ENCODE peak calls at places on chromosomes 2 and 18, in six cellular contexts. One of them, this sample, is unnamed.

GRCh38 chr18:79260510-79260909 is 135.2 kb upstream of the NFATC1 start:
- DNase-seq in right atrium auricular region: no peak
- DNase-seq in bronchial epithelial cell: no peak
- DNase-seq in prostate gland: no peak
- DNase-seq in SJSA1: no peak
- DNase-seq in body of pancreas: no peak
- DNase-seq in this sample: no peak

GRCh38 chr2:10234409-10235094 is 68.2 kb upstream of the HPCAL1 start:
- DNase-seq in prostate gland: no peak
- DNase-seq in SJSA1: no peak
- DNase-seq in body of pancreas: no peak
- DNase-seq in right atrium auricular region: no peak
- DNase-seq in bronchial epithelial cell: no peak
- DNase-seq in this sample: no peak

GRCh38 chr2:100818003-100818605 is 1.8 kb upstream of the NPAS2 start:
- DNase-seq in bronchial epithelial cell: peak; percentile 56
- DNase-seq in right atrium auricular region: no peak
- DNase-seq in body of pancreas: no peak
- DNase-seq in SJSA1: no peak
- DNase-seq in prostate gland: peak; percentile 49
- DNase-seq in this sample: no peak

GRCh38 chr2:150168596-150168995 is 318.9 kb downstream of the RND3 start:
- DNase-seq in body of pancreas: no peak
- DNase-seq in bronchial epithelial cell: no peak
- DNase-seq in SJSA1: peak; percentile 9
- DNase-seq in right atrium auricular region: no peak
- DNase-seq in prostate gland: no peak
- DNase-seq in this sample: no peak

GRCh38 chr2:19611491-19612332 is 253.3 kb upstream of the OSR1 start:
- DNase-seq in body of pancreas: no peak
- DNase-seq in right atrium auricular region: no peak
- DNase-seq in prostate gland: no peak
- DNase-seq in bronchial epithelial cell: peak; percentile 77
- DNase-seq in SJSA1: no peak
- DNase-seq in this sample: no peak

GRCh38 chr2:169822785-169823392 is 1.8 kb downstream of the METTL5 start:
- DNase-seq in prostate gland: no peak
- DNase-seq in right atrium auricular region: no peak
- DNase-seq in SJSA1: no peak
- DNase-seq in bronchial epithelial cell: no peak
- DNase-seq in body of pancreas: no peak
- DNase-seq in this sample: no peak

GRCh38 chr18:55302337-55302833 is 285.6 kb downstream of the TCF4 start:
- DNase-seq in prostate gland: no peak
- DNase-seq in bronchial epithelial cell: no peak
- DNase-seq in SJSA1: no peak
- DNase-seq in right atrium auricular region: no peak
- DNase-seq in body of pancreas: no peak
- DNase-seq in this sample: no peak

GRCh38 chr2:88199912-88200682 is 30.0 kb downstream of the THNSL2 start:
- DNase-seq in body of pancreas: no peak
- DNase-seq in bronchial epithelial cell: peak; percentile 27
- DNase-seq in prostate gland: no peak
- DNase-seq in right atrium auricular region: no peak
- DNase-seq in SJSA1: no peak
- DNase-seq in this sample: no peak

GRCh38 chr18:79528846-79529245 is 133.1 kb downstream of the NFATC1 start:
- DNase-seq in right atrium auricular region: peak; percentile 69
- DNase-seq in body of pancreas: peak; percentile 69
- DNase-seq in prostate gland: peak; percentile 72
- DNase-seq in bronchial epithelial cell: peak; percentile 48
- DNase-seq in SJSA1: peak; percentile 58
- DNase-seq in this sample: peak; percentile 81

GRCh38 chr2:176002684-176003225 is 688 bp upstream of the LNPK start:
- DNase-seq in SJSA1: no peak
- DNase-seq in prostate gland: peak; percentile 20
- DNase-seq in bronchial epithelial cell: peak; percentile 55
- DNase-seq in body of pancreas: no peak
- DNase-seq in right atrium auricular region: peak; percentile 64
- DNase-seq in this sample: no peak

GRCh38 chr2:190678444-190679162 is 29.7 kb downstream of the NAB1 start:
- DNase-seq in bronchial epithelial cell: no peak
- DNase-seq in SJSA1: no peak
- DNase-seq in right atrium auricular region: no peak
- DNase-seq in body of pancreas: no peak
- DNase-seq in prostate gland: no peak
- DNase-seq in this sample: no peak

GRCh38 chr2:173625315-173625714 is 270.6 kb downstream of the CDCA7 start:
- DNase-seq in bronchial epithelial cell: no peak
- DNase-seq in body of pancreas: no peak
- DNase-seq in right atrium auricular region: no peak
- DNase-seq in prostate gland: no peak
- DNase-seq in SJSA1: no peak
- DNase-seq in this sample: no peak

GRCh38 chr18:79926306-79926705 is 25.1 kb downstream of the SLC66A2 start:
- DNase-seq in bronchial epithelial cell: no peak
- DNase-seq in prostate gland: no peak
- DNase-seq in SJSA1: no peak
- DNase-seq in body of pancreas: peak; percentile 10
- DNase-seq in right atrium auricular region: no peak
- DNase-seq in this sample: peak; percentile 3

GRCh38 chr2:172148246-172148645 is 45.5 kb upstream of the DLX2 start:
- DNase-seq in right atrium auricular region: no peak
- DNase-seq in prostate gland: no peak
- DNase-seq in SJSA1: no peak
- DNase-seq in bronchial epithelial cell: no peak
- DNase-seq in body of pancreas: no peak
- DNase-seq in this sample: no peak

GRCh38 chr2:3008551-3009498 is 368.8 kb downstream of the EIPR1 start:
- DNase-seq in prostate gland: no peak
- DNase-seq in body of pancreas: no peak
- DNase-seq in SJSA1: no peak
- DNase-seq in right atrium auricular region: no peak
- DNase-seq in bronchial epithelial cell: no peak
- DNase-seq in this sample: no peak

GRCh38 chr2:74530239-74531161 is 767 bp downstream of the HTRA2 start:
- DNase-seq in body of pancreas: peak; percentile 42
- DNase-seq in prostate gland: no peak
- DNase-seq in bronchial epithelial cell: no peak
- DNase-seq in right atrium auricular region: no peak
- DNase-seq in SJSA1: peak; percentile 43
- DNase-seq in this sample: peak; percentile 69

GRCh38 chr2:101776172-101777043 is 78.9 kb downstream of the MAP4K4 start:
- DNase-seq in SJSA1: no peak
- DNase-seq in body of pancreas: no peak
- DNase-seq in prostate gland: no peak
- DNase-seq in right atrium auricular region: no peak
- DNase-seq in bronchial epithelial cell: no peak
- DNase-seq in this sample: no peak

GRCh38 chr2:20568501-20569463 is 82.1 kb downstream of the HS1BP3 start:
- DNase-seq in prostate gland: peak; percentile 36
- DNase-seq in SJSA1: peak; percentile 68
- DNase-seq in bronchial epithelial cell: peak; percentile 81
- DNase-seq in right atrium auricular region: no peak
- DNase-seq in body of pancreas: no peak
- DNase-seq in this sample: no peak

GRCh38 chr2:200376422-200377142 is 70.1 kb downstream of the SPATS2L start:
- DNase-seq in bronchial epithelial cell: no peak
- DNase-seq in right atrium auricular region: no peak
- DNase-seq in prostate gland: peak; percentile 44
- DNase-seq in SJSA1: no peak
- DNase-seq in body of pancreas: no peak
- DNase-seq in this sample: no peak

GRCh38 chr2:112483047-112483473 is 1.1 kb downstream of the TTL start:
- DNase-seq in body of pancreas: no peak
- DNase-seq in bronchial epithelial cell: peak; percentile 59
- DNase-seq in prostate gland: no peak
- DNase-seq in right atrium auricular region: no peak
- DNase-seq in SJSA1: peak; percentile 39
- DNase-seq in this sample: peak; percentile 57

GRCh38 chr2:177335917-177336450 is 56.6 kb upstream of the AGPS start:
- DNase-seq in prostate gland: no peak
- DNase-seq in SJSA1: peak; percentile 47
- DNase-seq in bronchial epithelial cell: no peak
- DNase-seq in right atrium auricular region: no peak
- DNase-seq in body of pancreas: no peak
- DNase-seq in this sample: no peak

GRCh38 chr2:71894266-71894665 is 253.4 kb downstream of the CYP26B1 start:
- DNase-seq in bronchial epithelial cell: no peak
- DNase-seq in right atrium auricular region: peak; percentile 43
- DNase-seq in prostate gland: no peak
- DNase-seq in SJSA1: no peak
- DNase-seq in body of pancreas: no peak
- DNase-seq in this sample: no peak

GRCh38 chr2:67083978-67084377 is 313.2 kb upstream of the ETAA1 start:
- DNase-seq in prostate gland: no peak
- DNase-seq in SJSA1: no peak
- DNase-seq in body of pancreas: no peak
- DNase-seq in bronchial epithelial cell: no peak
- DNase-seq in right atrium auricular region: no peak
- DNase-seq in this sample: no peak

GRCh38 chr2:64636105-64636873 is 17.4 kb downstream of the SERTAD2 start:
- DNase-seq in prostate gland: no peak
- DNase-seq in right atrium auricular region: peak; percentile 42
- DNase-seq in body of pancreas: no peak
- DNase-seq in bronchial epithelial cell: peak; percentile 23
- DNase-seq in SJSA1: no peak
- DNase-seq in this sample: no peak

GRCh38 chr18:23881778-23882177 is 132.8 kb upstream of the TTC39C start:
- DNase-seq in body of pancreas: peak; percentile 64
- DNase-seq in prostate gland: peak; percentile 58
- DNase-seq in right atrium auricular region: no peak
- DNase-seq in SJSA1: no peak
- DNase-seq in bronchial epithelial cell: peak; percentile 37
- DNase-seq in this sample: no peak

GRCh38 chr2:24280161-24280560 is 80.2 kb downstream of the ITSN2 start:
- DNase-seq in prostate gland: no peak
- DNase-seq in SJSA1: no peak
- DNase-seq in bronchial epithelial cell: no peak
- DNase-seq in right atrium auricular region: no peak
- DNase-seq in body of pancreas: no peak
- DNase-seq in this sample: no peak

GRCh38 chr2:24273598-24273997 is 86.7 kb downstream of the ITSN2 start:
- DNase-seq in body of pancreas: no peak
- DNase-seq in prostate gland: no peak
- DNase-seq in bronchial epithelial cell: no peak
- DNase-seq in right atrium auricular region: no peak
- DNase-seq in SJSA1: no peak
- DNase-seq in this sample: no peak

GRCh38 chr2:24274809-24275208 is 85.5 kb downstream of the ITSN2 start:
- DNase-seq in prostate gland: no peak
- DNase-seq in bronchial epithelial cell: no peak
- DNase-seq in SJSA1: no peak
- DNase-seq in body of pancreas: no peak
- DNase-seq in right atrium auricular region: no peak
- DNase-seq in this sample: no peak

GRCh38 chr2:24272907-24273306 is 87.4 kb downstream of the ITSN2 start:
- DNase-seq in bronchial epithelial cell: no peak
- DNase-seq in prostate gland: no peak
- DNase-seq in body of pancreas: no peak
- DNase-seq in right atrium auricular region: no peak
- DNase-seq in SJSA1: no peak
- DNase-seq in this sample: no peak

GRCh38 chr2:24276349-24276899 is 83.9 kb downstream of the ITSN2 start:
- DNase-seq in prostate gland: peak; percentile 30
- DNase-seq in bronchial epithelial cell: peak; percentile 90
- DNase-seq in SJSA1: no peak
- DNase-seq in body of pancreas: no peak
- DNase-seq in right atrium auricular region: no peak
- DNase-seq in this sample: no peak
- H3K4me3 ChIP-seq in prostate gland: no peak overlapping the region
- H3K4me3 ChIP-seq in bronchial epithelial cell: no peak overlapping the region
- H3K4me3 ChIP-seq in SJSA1: no peak overlapping the region
- H3K4me3 ChIP-seq in body of pancreas: no peak overlapping the region
- H3K4me3 ChIP-seq in right atrium auricular region: no peak overlapping the region
- H3K4me3 ChIP-seq in this sample: no peak overlapping the region

DNA sequence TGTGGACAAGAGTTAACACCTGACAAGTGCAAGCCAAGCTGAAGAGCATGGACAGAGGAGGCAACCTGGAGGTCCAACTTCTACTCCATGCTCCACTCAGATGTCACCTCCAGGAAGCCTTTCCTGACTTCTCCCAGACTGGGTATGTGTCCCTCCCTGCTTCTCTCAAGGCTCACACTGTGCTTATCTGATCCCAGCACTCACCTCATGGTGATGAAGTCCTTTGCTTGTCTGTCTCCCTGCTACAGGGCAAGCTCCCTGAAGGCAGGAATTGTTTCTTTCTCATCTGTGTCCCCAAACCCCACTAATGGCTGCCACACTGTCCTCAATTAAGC is 2.7 kb upstream of the SLC30A3 start:
- DNase-seq in right atrium auricular region: no peak
- DNase-seq in prostate gland: no peak
- DNase-seq in bronchial epithelial cell: no peak
- DNase-seq in body of pancreas: no peak
- DNase-seq in SJSA1: no peak
- DNase-seq in this sample: no peak
- H3K27me3 ChIP-seq in right atrium auricular region: peaks cover 18% of the 10 kb centered on the region
- H3K27me3 ChIP-seq in prostate gland: peaks cover 10% of the 10 kb centered on the region
- H3K27me3 ChIP-seq in bronchial epithelial cell: peaks cover 48% of the 10 kb centered on the region
- H3K27me3 ChIP-seq in body of pancreas: peaks cover 44% of the 10 kb centered on the region
- H3K27me3 ChIP-seq in SJSA1: peaks cover 68% of the 10 kb centered on the region
- H3K27me3 ChIP-seq in this sample: no peaks in the 10 kb centered on the region

DNA sequence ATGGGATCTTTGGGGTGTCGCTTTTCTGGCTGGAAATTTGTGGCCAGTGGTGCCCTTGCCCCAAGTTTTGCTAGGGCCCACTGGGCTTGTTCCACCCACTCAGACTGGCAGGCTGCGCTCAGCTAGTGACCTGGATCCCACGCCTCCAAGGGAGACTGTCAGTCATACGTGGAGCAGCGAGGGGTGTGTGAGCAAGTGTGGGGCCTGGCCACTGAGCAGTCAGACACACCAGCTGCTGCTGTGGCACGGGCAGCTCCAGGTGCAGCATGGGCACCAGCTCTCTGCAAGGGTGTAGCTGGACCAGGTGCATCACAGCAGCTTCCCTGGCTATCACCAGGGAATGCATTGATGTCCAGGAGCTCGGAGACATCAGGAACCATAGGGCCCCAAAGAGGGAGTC is 327.0 kb downstream of the NR4A2 start:
- DNase-seq in prostate gland: no peak
- DNase-seq in right atrium auricular region: no peak
- DNase-seq in SJSA1: no peak
- DNase-seq in bronchial epithelial cell: no peak
- DNase-seq in body of pancreas: no peak
- DNase-seq in this sample: no peak
- H3K4me3 ChIP-seq in prostate gland: no peak overlapping the region
- H3K4me3 ChIP-seq in right atrium auricular region: no peak overlapping the region
- H3K4me3 ChIP-seq in SJSA1: no peak overlapping the region
- H3K4me3 ChIP-seq in bronchial epithelial cell: no peak overlapping the region
- H3K4me3 ChIP-seq in body of pancreas: no peak overlapping the region
- H3K4me3 ChIP-seq in this sample: no peak overlapping the region

DNA sequence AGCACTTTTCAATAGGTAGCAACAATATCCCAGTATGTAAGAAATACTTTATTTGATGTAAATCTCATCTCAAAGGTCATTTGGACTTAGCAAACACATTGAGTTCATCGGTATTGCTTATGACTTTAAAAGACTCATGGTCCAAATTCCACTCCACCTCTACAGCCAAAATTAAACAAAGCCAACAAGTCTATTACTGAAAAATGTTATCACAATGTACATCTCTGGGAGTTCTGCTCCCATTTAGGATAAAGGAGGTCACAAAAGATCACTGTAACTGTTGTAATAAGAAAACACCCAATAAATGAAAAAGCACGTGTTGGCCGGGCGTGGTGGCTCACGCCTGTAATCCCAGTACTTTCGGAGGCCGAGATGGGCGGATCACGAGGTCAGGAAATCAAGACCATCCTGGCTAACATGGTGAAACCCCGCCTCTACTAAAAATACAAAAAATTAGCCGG is 50.0 kb downstream of the ESCO1 start:
- DNase-seq in bronchial epithelial cell: no peak
- DNase-seq in prostate gland: no peak
- DNase-seq in SJSA1: no peak
- DNase-seq in body of pancreas: no peak
- DNase-seq in right atrium auricular region: no peak
- DNase-seq in this sample: no peak
- H3K27me3 ChIP-seq in bronchial epithelial cell: no peaks in the 10 kb centered on the region
- H3K27me3 ChIP-seq in prostate gland: no peaks in the 10 kb centered on the region
- H3K27me3 ChIP-seq in SJSA1: no peaks in the 10 kb centered on the region
- H3K27me3 ChIP-seq in body of pancreas: no peaks in the 10 kb centered on the region
- H3K27me3 ChIP-seq in right atrium auricular region: no peaks in the 10 kb centered on the region
- H3K27me3 ChIP-seq in this sample: no peaks in the 10 kb centered on the region